ENCODE peak calls at places on chromosomes 3 and 15, in eight cellular contexts. One of them, this sample, is unnamed.

GRCh38 chr3:353191-353739 is 156.7 kb downstream of the CHL1 start:
- DNase-seq in NCI-H1092 treated with DMSO at 0.1 percent for 48 hours: no peak
- DNase-seq in epithelial cell of prostate: no peak
- DNase-seq in RWPE1: no peak
- DNase-seq in HFFc6: no peak
- DNase-seq in AG10803: no peak
- DNase-seq in EL: no peak
- DNase-seq in AG08396: no peak
- DNase-seq in this sample: no peak

GRCh38 chr3:56753206-56753605 is 48.5 kb downstream of the ARHGEF3 start:
- DNase-seq in NCI-H1092 treated with DMSO at 0.1 percent for 48 hours: no peak
- DNase-seq in epithelial cell of prostate: no peak
- DNase-seq in RWPE1: no peak
- DNase-seq in HFFc6: peak
- DNase-seq in AG10803: peak
- DNase-seq in EL: no peak
- DNase-seq in AG08396: no peak
- DNase-seq in this sample: peak

GRCh38 chr3:184783309-184783708 is 28.7 kb upstream of the VPS8 start:
- DNase-seq in NCI-H1092 treated with DMSO at 0.1 percent for 48 hours: no peak
- DNase-seq in epithelial cell of prostate: no peak
- DNase-seq in RWPE1: no peak
- DNase-seq in HFFc6: no peak
- DNase-seq in AG10803: no peak
- DNase-seq in EL: peak
- DNase-seq in AG08396: no peak
- DNase-seq in this sample: no peak

GRCh38 chr15:98901438-98901837 is 106.2 kb downstream of the PGPEP1L start:
- DNase-seq in NCI-H1092 treated with DMSO at 0.1 percent for 48 hours: no peak
- DNase-seq in epithelial cell of prostate: no peak
- DNase-seq in RWPE1: no peak
- DNase-seq in HFFc6: no peak
- DNase-seq in AG10803: no peak
- DNase-seq in EL: no peak
- DNase-seq in AG08396: no peak
- DNase-seq in this sample: no peak

GRCh38 chr15:56835598-56836275 is 82.7 kb upstream of the TCF12 start:
- DNase-seq in NCI-H1092 treated with DMSO at 0.1 percent for 48 hours: peak
- DNase-seq in epithelial cell of prostate: no peak
- DNase-seq in RWPE1: no peak
- DNase-seq in HFFc6: peak
- DNase-seq in AG10803: peak
- DNase-seq in EL: peak
- DNase-seq in AG08396: no peak
- DNase-seq in this sample: peak

GRCh38 chr3:45938043-45938435 is 5.2 kb upstream of the CXCR6 start:
- DNase-seq in NCI-H1092 treated with DMSO at 0.1 percent for 48 hours: no peak
- DNase-seq in epithelial cell of prostate: no peak
- DNase-seq in RWPE1: no peak
- DNase-seq in HFFc6: no peak
- DNase-seq in AG10803: no peak
- DNase-seq in EL: no peak
- DNase-seq in AG08396: no peak
- DNase-seq in this sample: no peak

GRCh38 chr3:64815195-64815627 is 127.4 kb upstream of the ADAMTS9 start:
- DNase-seq in NCI-H1092 treated with DMSO at 0.1 percent for 48 hours: no peak
- DNase-seq in epithelial cell of prostate: no peak
- DNase-seq in RWPE1: no peak
- DNase-seq in HFFc6: no peak
- DNase-seq in AG10803: peak
- DNase-seq in EL: no peak
- DNase-seq in AG08396: peak
- DNase-seq in this sample: peak

GRCh38 chr3:42032693-42033349 is 58.3 kb upstream of the TRAK1 start:
- DNase-seq in NCI-H1092 treated with DMSO at 0.1 percent for 48 hours: peak
- DNase-seq in epithelial cell of prostate: no peak
- DNase-seq in RWPE1: no peak
- DNase-seq in HFFc6: peak
- DNase-seq in AG10803: peak
- DNase-seq in EL: peak
- DNase-seq in AG08396: peak
- DNase-seq in this sample: peak

GRCh38 chr3:30836141-30836540 is 58.3 kb downstream of the GADL1 start:
- DNase-seq in NCI-H1092 treated with DMSO at 0.1 percent for 48 hours: no peak
- DNase-seq in epithelial cell of prostate: no peak
- DNase-seq in RWPE1: no peak
- DNase-seq in HFFc6: no peak
- DNase-seq in AG10803: no peak
- DNase-seq in EL: no peak
- DNase-seq in AG08396: no peak
- DNase-seq in this sample: no peak

GRCh38 chr3:138068579-138069174 is 46.7 kb downstream of the DZIP1L start:
- DNase-seq in NCI-H1092 treated with DMSO at 0.1 percent for 48 hours: peak
- DNase-seq in epithelial cell of prostate: no peak
- DNase-seq in RWPE1: peak
- DNase-seq in HFFc6: peak
- DNase-seq in AG10803: peak
- DNase-seq in EL: peak
- DNase-seq in AG08396: peak
- DNase-seq in this sample: peak

GRCh38 chr3:122824465-122825379 is 29.9 kb downstream of the SLC49A4 start:
- DNase-seq in NCI-H1092 treated with DMSO at 0.1 percent for 48 hours: no peak
- DNase-seq in epithelial cell of prostate: no peak
- DNase-seq in RWPE1: no peak
- DNase-seq in HFFc6: peak
- DNase-seq in AG10803: peak
- DNase-seq in EL: peak
- DNase-seq in AG08396: peak
- DNase-seq in this sample: peak

GRCh38 chr3:143330316-143330868 is 210.8 kb downstream of the CHST2 start:
- DNase-seq in NCI-H1092 treated with DMSO at 0.1 percent for 48 hours: no peak
- DNase-seq in epithelial cell of prostate: no peak
- DNase-seq in RWPE1: no peak
- DNase-seq in HFFc6: no peak
- DNase-seq in AG10803: no peak
- DNase-seq in EL: no peak
- DNase-seq in AG08396: no peak
- DNase-seq in this sample: no peak

GRCh38 chr3:99128740-99129505 is 227.4 kb upstream of the DCBLD2 start:
- DNase-seq in NCI-H1092 treated with DMSO at 0.1 percent for 48 hours: no peak
- DNase-seq in epithelial cell of prostate: peak
- DNase-seq in RWPE1: peak
- DNase-seq in HFFc6: peak
- DNase-seq in AG10803: peak
- DNase-seq in EL: peak
- DNase-seq in AG08396: peak
- DNase-seq in this sample: peak

GRCh38 chr3:129425213-129425612 is 3.2 kb downstream of the EFCAB12 start:
- DNase-seq in NCI-H1092 treated with DMSO at 0.1 percent for 48 hours: no peak
- DNase-seq in epithelial cell of prostate: no peak
- DNase-seq in RWPE1: no peak
- DNase-seq in HFFc6: no peak
- DNase-seq in AG10803: no peak
- DNase-seq in EL: no peak
- DNase-seq in AG08396: no peak
- DNase-seq in this sample: no peak

GRCh38 chr3:143885803-143886427 is 37.6 kb upstream of the SLC9A9 start:
- DNase-seq in NCI-H1092 treated with DMSO at 0.1 percent for 48 hours: peak
- DNase-seq in epithelial cell of prostate: no peak
- DNase-seq in RWPE1: peak
- DNase-seq in HFFc6: peak
- DNase-seq in AG10803: peak
- DNase-seq in EL: peak
- DNase-seq in AG08396: peak
- DNase-seq in this sample: peak

GRCh38 chr3:105598047-105598796 is 231.5 kb downstream of the ALCAM start:
- DNase-seq in NCI-H1092 treated with DMSO at 0.1 percent for 48 hours: no peak
- DNase-seq in epithelial cell of prostate: peak
- DNase-seq in RWPE1: peak
- DNase-seq in HFFc6: peak
- DNase-seq in AG10803: peak
- DNase-seq in EL: peak
- DNase-seq in AG08396: peak
- DNase-seq in this sample: peak

GRCh38 chr3:33064929-33065328 is 32.0 kb downstream of the GLB1 start:
- DNase-seq in NCI-H1092 treated with DMSO at 0.1 percent for 48 hours: no peak
- DNase-seq in epithelial cell of prostate: no peak
- DNase-seq in RWPE1: no peak
- DNase-seq in HFFc6: no peak
- DNase-seq in AG10803: no peak
- DNase-seq in EL: no peak
- DNase-seq in AG08396: no peak
- DNase-seq in this sample: no peak

GRCh38 chr3:121165397-121165837 is 257.4 kb downstream of the STXBP5L start:
- DNase-seq in NCI-H1092 treated with DMSO at 0.1 percent for 48 hours: no peak
- DNase-seq in epithelial cell of prostate: no peak
- DNase-seq in RWPE1: no peak
- DNase-seq in HFFc6: no peak
- DNase-seq in AG10803: no peak
- DNase-seq in EL: no peak
- DNase-seq in AG08396: no peak
- DNase-seq in this sample: no peak

GRCh38 chr15:35980719-35981118 is 434.8 kb upstream of the DPH6 start:
- DNase-seq in NCI-H1092 treated with DMSO at 0.1 percent for 48 hours: no peak
- DNase-seq in epithelial cell of prostate: no peak
- DNase-seq in RWPE1: no peak
- DNase-seq in HFFc6: peak
- DNase-seq in AG10803: peak
- DNase-seq in EL: peak
- DNase-seq in AG08396: peak
- DNase-seq in this sample: peak

This sample was measured in AG08395.